ENCODE peak calls at places on chromosomes 5 and 9, in eight cellular contexts. One of them, this sample, is unnamed.

GRCh38 chr5:129716235-129717030 is 31.5 kb upstream of the MINAR2 start:
- DNase-seq in MV-4-11: no peak
- DNase-seq in stimulated activated CD4-positive, alpha-beta T cell treated with anti-CD3 and anti-CD28 coated beads, Interleukin-15, amount 100 ng/mL, for 24 hours: no peak
- DNase-seq in aorta: no peak
- DNase-seq in brain microvascular endothelial cell: no peak
- DNase-seq in activated gamma-delta T cell treated with anti-CD3 and anti-CD28 coated beads, Interleukin-2, amount 50 U/mL, for 16 hours: no peak
- DNase-seq in HS-27A: no peak
- DNase-seq in mesendoderm: peak
- DNase-seq in this sample: no peak

GRCh38 chr5:88190106-88190834 is 78.4 kb downstream of the TMEM161B start:
- DNase-seq in activated gamma-delta T cell treated with anti-CD3 and anti-CD28 coated beads, Interleukin-2, amount 50 U/mL, for 16 hours: no peak
- DNase-seq in brain microvascular endothelial cell: no peak
- DNase-seq in MV-4-11: no peak
- DNase-seq in aorta: no peak
- DNase-seq in mesendoderm: peak
- DNase-seq in HS-27A: no peak
- DNase-seq in stimulated activated CD4-positive, alpha-beta T cell treated with anti-CD3 and anti-CD28 coated beads, Interleukin-15, amount 100 ng/mL, for 24 hours: peak
- DNase-seq in this sample: no peak

GRCh38 chr5:126479810-126480209 is 56.6 kb downstream of the GRAMD2B start:
- DNase-seq in activated gamma-delta T cell treated with anti-CD3 and anti-CD28 coated beads, Interleukin-2, amount 50 U/mL, for 16 hours: no peak
- DNase-seq in mesendoderm: no peak
- DNase-seq in MV-4-11: no peak
- DNase-seq in brain microvascular endothelial cell: no peak
- DNase-seq in aorta: no peak
- DNase-seq in stimulated activated CD4-positive, alpha-beta T cell treated with anti-CD3 and anti-CD28 coated beads, Interleukin-15, amount 100 ng/mL, for 24 hours: no peak
- DNase-seq in HS-27A: no peak
- DNase-seq in this sample: no peak

GRCh38 chr5:36017622-36018021 is 26.4 kb upstream of the UGT3A1 start:
- DNase-seq in HS-27A: no peak
- DNase-seq in activated gamma-delta T cell treated with anti-CD3 and anti-CD28 coated beads, Interleukin-2, amount 50 U/mL, for 16 hours: no peak
- DNase-seq in mesendoderm: no peak
- DNase-seq in MV-4-11: no peak
- DNase-seq in brain microvascular endothelial cell: no peak
- DNase-seq in stimulated activated CD4-positive, alpha-beta T cell treated with anti-CD3 and anti-CD28 coated beads, Interleukin-15, amount 100 ng/mL, for 24 hours: no peak
- DNase-seq in aorta: no peak
- DNase-seq in this sample: no peak

GRCh38 chr9:128917151-128917849 is 3.5 kb upstream of the PHYHD1 start:
- DNase-seq in MV-4-11: no peak
- DNase-seq in aorta: peak
- DNase-seq in HS-27A: no peak
- DNase-seq in mesendoderm: no peak
- DNase-seq in brain microvascular endothelial cell: peak
- DNase-seq in activated gamma-delta T cell treated with anti-CD3 and anti-CD28 coated beads, Interleukin-2, amount 50 U/mL, for 16 hours: no peak
- DNase-seq in stimulated activated CD4-positive, alpha-beta T cell treated with anti-CD3 and anti-CD28 coated beads, Interleukin-15, amount 100 ng/mL, for 24 hours: no peak
- DNase-seq in this sample: no peak

GRCh38 chr9:38160613-38161215 is 91.7 kb upstream of the SHB start:
- DNase-seq in aorta: peak
- DNase-seq in activated gamma-delta T cell treated with anti-CD3 and anti-CD28 coated beads, Interleukin-2, amount 50 U/mL, for 16 hours: peak
- DNase-seq in mesendoderm: peak
- DNase-seq in HS-27A: no peak
- DNase-seq in MV-4-11: peak
- DNase-seq in brain microvascular endothelial cell: peak
- DNase-seq in stimulated activated CD4-positive, alpha-beta T cell treated with anti-CD3 and anti-CD28 coated beads, Interleukin-15, amount 100 ng/mL, for 24 hours: peak
- DNase-seq in this sample: no peak

GRCh38 chr9:71680189-71680983 is 87.9 kb downstream of the CEMIP2 start:
- DNase-seq in mesendoderm: peak
- DNase-seq in HS-27A: peak
- DNase-seq in stimulated activated CD4-positive, alpha-beta T cell treated with anti-CD3 and anti-CD28 coated beads, Interleukin-15, amount 100 ng/mL, for 24 hours: no peak
- DNase-seq in brain microvascular endothelial cell: peak
- DNase-seq in activated gamma-delta T cell treated with anti-CD3 and anti-CD28 coated beads, Interleukin-2, amount 50 U/mL, for 16 hours: no peak
- DNase-seq in MV-4-11: no peak
- DNase-seq in aorta: no peak
- DNase-seq in this sample: no peak

GRCh38 chr9:6428940-6429889 is 16.2 kb downstream of the UHRF2 start:
- DNase-seq in mesendoderm: no peak
- DNase-seq in HS-27A: no peak
- DNase-seq in activated gamma-delta T cell treated with anti-CD3 and anti-CD28 coated beads, Interleukin-2, amount 50 U/mL, for 16 hours: no peak
- DNase-seq in MV-4-11: peak
- DNase-seq in stimulated activated CD4-positive, alpha-beta T cell treated with anti-CD3 and anti-CD28 coated beads, Interleukin-15, amount 100 ng/mL, for 24 hours: no peak
- DNase-seq in aorta: no peak
- DNase-seq in brain microvascular endothelial cell: no peak
- DNase-seq in this sample: no peak

GRCh38 chr5:173408946-173409345 is 80.7 kb upstream of the STC2 start:
- DNase-seq in activated gamma-delta T cell treated with anti-CD3 and anti-CD28 coated beads, Interleukin-2, amount 50 U/mL, for 16 hours: no peak
- DNase-seq in mesendoderm: no peak
- DNase-seq in stimulated activated CD4-positive, alpha-beta T cell treated with anti-CD3 and anti-CD28 coated beads, Interleukin-15, amount 100 ng/mL, for 24 hours: no peak
- DNase-seq in aorta: no peak
- DNase-seq in brain microvascular endothelial cell: no peak
- DNase-seq in HS-27A: no peak
- DNase-seq in MV-4-11: no peak
- DNase-seq in this sample: no peak

GRCh38 chr5:95852567-95852966 is 30.0 kb upstream of the GLRX start:
- DNase-seq in HS-27A: no peak
- DNase-seq in activated gamma-delta T cell treated with anti-CD3 and anti-CD28 coated beads, Interleukin-2, amount 50 U/mL, for 16 hours: no peak
- DNase-seq in MV-4-11: no peak
- DNase-seq in brain microvascular endothelial cell: no peak
- DNase-seq in mesendoderm: no peak
- DNase-seq in stimulated activated CD4-positive, alpha-beta T cell treated with anti-CD3 and anti-CD28 coated beads, Interleukin-15, amount 100 ng/mL, for 24 hours: no peak
- DNase-seq in aorta: no peak
- DNase-seq in this sample: no peak

GRCh38 chr5:119411291-119411934 is 40.9 kb upstream of the HSD17B4 start:
- DNase-seq in mesendoderm: no peak
- DNase-seq in aorta: no peak
- DNase-seq in brain microvascular endothelial cell: peak
- DNase-seq in HS-27A: no peak
- DNase-seq in MV-4-11: no peak
- DNase-seq in stimulated activated CD4-positive, alpha-beta T cell treated with anti-CD3 and anti-CD28 coated beads, Interleukin-15, amount 100 ng/mL, for 24 hours: no peak
- DNase-seq in activated gamma-delta T cell treated with anti-CD3 and anti-CD28 coated beads, Interleukin-2, amount 50 U/mL, for 16 hours: no peak
- DNase-seq in this sample: no peak

GRCh38 chr9:4489562-4489918 is 728 bp upstream of the SLC1A1 start:
- DNase-seq in activated gamma-delta T cell treated with anti-CD3 and anti-CD28 coated beads, Interleukin-2, amount 50 U/mL, for 16 hours: no peak
- DNase-seq in mesendoderm: peak
- DNase-seq in brain microvascular endothelial cell: no peak
- DNase-seq in HS-27A: no peak
- DNase-seq in MV-4-11: no peak
- DNase-seq in aorta: peak
- DNase-seq in stimulated activated CD4-positive, alpha-beta T cell treated with anti-CD3 and anti-CD28 coated beads, Interleukin-15, amount 100 ng/mL, for 24 hours: no peak
- DNase-seq in this sample: no peak

GRCh38 chr9:106954974-106955850 is 92.2 kb downstream of the ZNF462 start:
- DNase-seq in brain microvascular endothelial cell: no peak
- DNase-seq in mesendoderm: no peak
- DNase-seq in HS-27A: no peak
- DNase-seq in MV-4-11: no peak
- DNase-seq in aorta: no peak
- DNase-seq in activated gamma-delta T cell treated with anti-CD3 and anti-CD28 coated beads, Interleukin-2, amount 50 U/mL, for 16 hours: no peak
- DNase-seq in stimulated activated CD4-positive, alpha-beta T cell treated with anti-CD3 and anti-CD28 coated beads, Interleukin-15, amount 100 ng/mL, for 24 hours: no peak
- DNase-seq in this sample: no peak

This sample was measured in natural killer cell treated with Interleukin-12 subunit alpha and Interleukin-12 subunit beta and Interleukin-15 and Interleukin-18, amount 100 ng/mL, for 72 hours.